ENCODE peak calls at places on chromosomes 13 and 19, in seven cellular contexts. One of them, this sample, is unnamed.

GRCh38 chr13:32047088-32047487 is 15.5 kb downstream of the FRY start:
- DNase-seq in endodermal cell: no peak
- DNase-seq in left ventricle myocardium inferior: no peak
- DNase-seq in B cell: no peak
- DNase-seq in uterus: no peak
- DNase-seq in fibroblast of pulmonary artery: no peak
- DNase-seq in neural crest cell: no peak
- DNase-seq in this sample: no peak

GRCh38 chr19:45448425-45448756 is 19.4 kb upstream of the FOSB start:
- DNase-seq in endodermal cell: no peak
- DNase-seq in left ventricle myocardium inferior: no peak
- DNase-seq in B cell: no peak
- DNase-seq in uterus: no peak
- DNase-seq in fibroblast of pulmonary artery: no peak
- DNase-seq in neural crest cell: no peak
- DNase-seq in this sample: no peak

GRCh38 chr19:55554749-55555152 is 9.4 kb upstream of the SBK3 start:
- DNase-seq in endodermal cell: no peak
- DNase-seq in left ventricle myocardium inferior: no peak
- DNase-seq in B cell: no peak
- DNase-seq in uterus: no peak
- DNase-seq in fibroblast of pulmonary artery: no peak
- DNase-seq in neural crest cell: no peak
- DNase-seq in this sample: no peak

GRCh38 chr13:24984134-24984533 is 111.8 kb upstream of the PABPC3 start:
- DNase-seq in endodermal cell: no peak
- DNase-seq in left ventricle myocardium inferior: no peak
- DNase-seq in B cell: no peak
- DNase-seq in uterus: no peak
- DNase-seq in fibroblast of pulmonary artery: no peak
- DNase-seq in neural crest cell: no peak
- DNase-seq in this sample: no peak

GRCh38 chr13:103431880-103432279 is 365.7 kb upstream of the SLC10A2 start:
- DNase-seq in endodermal cell: no peak
- DNase-seq in left ventricle myocardium inferior: no peak
- DNase-seq in B cell: no peak
- DNase-seq in uterus: no peak
- DNase-seq in fibroblast of pulmonary artery: no peak
- DNase-seq in neural crest cell: no peak
- DNase-seq in this sample: no peak

GRCh38 chr13:77952737-77953136 is 34.1 kb upstream of the EDNRB start:
- DNase-seq in endodermal cell: no peak
- DNase-seq in left ventricle myocardium inferior: no peak
- DNase-seq in B cell: no peak
- DNase-seq in uterus: no peak
- DNase-seq in fibroblast of pulmonary artery: no peak
- DNase-seq in neural crest cell: peak; percentile 26
- DNase-seq in this sample: no peak

GRCh38 chr13:111632906-111633305 is 312.5 kb downstream of the TEX29 start:
- DNase-seq in endodermal cell: peak; percentile 87
- DNase-seq in left ventricle myocardium inferior: no peak
- DNase-seq in B cell: no peak
- DNase-seq in uterus: no peak
- DNase-seq in fibroblast of pulmonary artery: no peak
- DNase-seq in neural crest cell: no peak
- DNase-seq in this sample: no peak

GRCh38 chr13:36531746-36532486 is 99.6 kb downstream of the CCNA1 start:
- DNase-seq in endodermal cell: no peak
- DNase-seq in left ventricle myocardium inferior: no peak
- DNase-seq in B cell: no peak
- DNase-seq in uterus: no peak
- DNase-seq in fibroblast of pulmonary artery: peak; percentile 77
- DNase-seq in neural crest cell: no peak
- DNase-seq in this sample: peak; percentile 82

GRCh38 chr19:53112286-53112685 is 9.1 kb upstream of the ZNF160 start:
- DNase-seq in endodermal cell: no peak
- DNase-seq in left ventricle myocardium inferior: no peak
- DNase-seq in B cell: no peak
- DNase-seq in uterus: no peak
- DNase-seq in fibroblast of pulmonary artery: no peak
- DNase-seq in neural crest cell: no peak
- DNase-seq in this sample: no peak

GRCh38 chr19:48543121-48543710 is 8.8 kb upstream of the SULT2B1 start:
- DNase-seq in endodermal cell: peak; percentile 68
- DNase-seq in left ventricle myocardium inferior: no peak
- DNase-seq in B cell: no peak
- DNase-seq in uterus: no peak
- DNase-seq in fibroblast of pulmonary artery: peak; percentile 62
- DNase-seq in neural crest cell: no peak
- DNase-seq in this sample: peak; percentile 85

GRCh38 chr13:109874921-109875454 is 88.6 kb upstream of the IRS2 start:
- DNase-seq in endodermal cell: no peak
- DNase-seq in left ventricle myocardium inferior: no peak
- DNase-seq in B cell: no peak
- DNase-seq in uterus: no peak
- DNase-seq in fibroblast of pulmonary artery: peak; percentile 65
- DNase-seq in neural crest cell: no peak
- DNase-seq in this sample: peak; percentile 47

GRCh38 chr19:40662925-40663711 is 27.3 kb downstream of the NUMBL start:
- DNase-seq in endodermal cell: peak; percentile 97
- DNase-seq in left ventricle myocardium inferior: peak; percentile 92
- DNase-seq in B cell: peak; percentile 97
- DNase-seq in uterus: peak; percentile 93
- DNase-seq in fibroblast of pulmonary artery: peak; percentile 91
- DNase-seq in neural crest cell: peak; percentile 96
- DNase-seq in this sample: peak; percentile 95
- TF ChIP-seq CTCF in endodermal cell: peak; percentile 97
- TF ChIP-seq CTCF in left ventricle myocardium inferior: peak; percentile 94
- TF ChIP-seq CTCF in B cell: peak; percentile 96
- TF ChIP-seq CTCF in uterus: no peak
- TF ChIP-seq CTCF in fibroblast of pulmonary artery: peak; percentile 68
- TF ChIP-seq CTCF in neural crest cell: peak; percentile 98
- TF ChIP-seq CTCF in this sample: peak; percentile 77

GRCh38 chr19:58338336-58338735 is 11.5 kb downstream of the ZSCAN22 start:
- DNase-seq in endodermal cell: no peak
- DNase-seq in left ventricle myocardium inferior: no peak
- DNase-seq in B cell: no peak
- DNase-seq in uterus: no peak
- DNase-seq in fibroblast of pulmonary artery: no peak
- DNase-seq in neural crest cell: no peak
- DNase-seq in this sample: no peak

GRCh38 chr19:58336216-58336615 is 9.4 kb downstream of the ZSCAN22 start:
- DNase-seq in endodermal cell: no peak
- DNase-seq in left ventricle myocardium inferior: no peak
- DNase-seq in B cell: no peak
- DNase-seq in uterus: no peak
- DNase-seq in fibroblast of pulmonary artery: no peak
- DNase-seq in neural crest cell: no peak
- DNase-seq in this sample: no peak

GRCh38 chr19:58335630-58336029 is 8.8 kb downstream of the ZSCAN22 start:
- DNase-seq in endodermal cell: no peak
- DNase-seq in left ventricle myocardium inferior: no peak
- DNase-seq in B cell: no peak
- DNase-seq in uterus: no peak
- DNase-seq in fibroblast of pulmonary artery: no peak
- DNase-seq in neural crest cell: no peak
- DNase-seq in this sample: no peak

GRCh38 chr19:58336820-58337219 is 10.0 kb downstream of the ZSCAN22 start:
- DNase-seq in endodermal cell: no peak
- DNase-seq in left ventricle myocardium inferior: no peak
- DNase-seq in B cell: no peak
- DNase-seq in uterus: no peak
- DNase-seq in fibroblast of pulmonary artery: no peak
- DNase-seq in neural crest cell: no peak
- DNase-seq in this sample: no peak

GRCh38 chr19:58338825-58339558 is 12.2 kb downstream of the ZSCAN22 start:
- DNase-seq in endodermal cell: peak; percentile 85
- DNase-seq in left ventricle myocardium inferior: no peak
- DNase-seq in B cell: no peak
- DNase-seq in uterus: no peak
- DNase-seq in fibroblast of pulmonary artery: no peak
- DNase-seq in neural crest cell: peak; percentile 26
- DNase-seq in this sample: peak; percentile 12
- TF ChIP-seq CTCF in endodermal cell: peak; percentile 55
- TF ChIP-seq CTCF in left ventricle myocardium inferior: no peak
- TF ChIP-seq CTCF in B cell: no peak
- TF ChIP-seq CTCF in uterus: no peak
- TF ChIP-seq CTCF in fibroblast of pulmonary artery: no peak
- TF ChIP-seq CTCF in neural crest cell: peak; percentile 47
- TF ChIP-seq CTCF in this sample: no peak

GRCh38 chr19:51418707-51419106 is 1.3 kb upstream of the SIGLEC10 start:
- DNase-seq in endodermal cell: no peak
- DNase-seq in left ventricle myocardium inferior: no peak
- DNase-seq in B cell: no peak
- DNase-seq in uterus: no peak
- DNase-seq in fibroblast of pulmonary artery: no peak
- DNase-seq in neural crest cell: no peak
- DNase-seq in this sample: no peak
- TF ChIP-seq CTCF in endodermal cell: no peak
- TF ChIP-seq CTCF in left ventricle myocardium inferior: no peak
- TF ChIP-seq CTCF in B cell: no peak
- TF ChIP-seq CTCF in uterus: no peak
- TF ChIP-seq CTCF in fibroblast of pulmonary artery: no peak
- TF ChIP-seq CTCF in neural crest cell: no peak
- TF ChIP-seq CTCF in this sample: no peak

DNA sequence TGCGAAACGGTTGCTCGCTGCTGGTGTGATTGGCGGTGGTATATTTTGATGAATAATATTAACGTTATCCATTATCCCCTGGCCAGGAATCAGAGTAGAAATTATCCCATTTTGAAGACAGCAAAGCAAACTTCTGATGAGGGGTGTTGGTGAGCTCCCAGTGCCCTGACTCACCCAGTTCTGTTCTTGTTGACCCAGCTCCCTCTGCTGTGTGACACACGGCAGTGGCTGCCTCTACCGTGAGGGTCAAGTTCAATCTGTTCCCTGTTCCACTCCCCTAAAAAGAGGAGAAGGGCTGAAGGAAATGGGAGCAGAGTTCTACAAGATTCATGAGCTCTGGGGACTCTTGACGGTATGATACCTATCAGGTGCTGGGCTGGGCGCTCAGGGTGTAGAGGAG is 2.0 kb downstream of the CAMSAP3 start:
- DNase-seq in endodermal cell: no peak
- DNase-seq in left ventricle myocardium inferior: no peak
- DNase-seq in B cell: no peak
- DNase-seq in uterus: no peak
- DNase-seq in fibroblast of pulmonary artery: no peak
- DNase-seq in neural crest cell: no peak
- DNase-seq in this sample: no peak
- TF ChIP-seq CTCF in endodermal cell: no peak
- TF ChIP-seq CTCF in left ventricle myocardium inferior: no peak
- TF ChIP-seq CTCF in B cell: no peak
- TF ChIP-seq CTCF in uterus: no peak
- TF ChIP-seq CTCF in fibroblast of pulmonary artery: no peak
- TF ChIP-seq CTCF in neural crest cell: no peak
- TF ChIP-seq CTCF in this sample: no peak

GRCh38 chr13:26971990-26972888 is 199.4 kb downstream of the USP12 start:
- DNase-seq in endodermal cell: peak; percentile 90
- DNase-seq in left ventricle myocardium inferior: no peak
- DNase-seq in B cell: peak; percentile 46
- DNase-seq in uterus: no peak
- DNase-seq in fibroblast of pulmonary artery: peak; percentile 25
- DNase-seq in neural crest cell: no peak
- DNase-seq in this sample: peak; percentile 42
- TF ChIP-seq CTCF in endodermal cell: peak; percentile 76
- TF ChIP-seq CTCF in left ventricle myocardium inferior: peak; percentile 44
- TF ChIP-seq CTCF in B cell: no peak
- TF ChIP-seq CTCF in uterus: peak; percentile 5
- TF ChIP-seq CTCF in fibroblast of pulmonary artery: peak; percentile 48
- TF ChIP-seq CTCF in neural crest cell: peak; percentile 43
- TF ChIP-seq CTCF in this sample: peak; percentile 35

GRCh38 chr19:27775395-27775794 is 1437.6 kb downstream of the UQCRFS1 start:
- DNase-seq in endodermal cell: peak; percentile 41
- DNase-seq in left ventricle myocardium inferior: no peak
- DNase-seq in B cell: no peak
- DNase-seq in uterus: no peak
- DNase-seq in fibroblast of pulmonary artery: no peak
- DNase-seq in neural crest cell: no peak
- DNase-seq in this sample: no peak

GRCh38 chr19:27776020-27776419 is 1436.9 kb downstream of the UQCRFS1 start:
- DNase-seq in endodermal cell: peak; percentile 81
- DNase-seq in left ventricle myocardium inferior: no peak
- DNase-seq in B cell: peak; percentile 26
- DNase-seq in uterus: no peak
- DNase-seq in fibroblast of pulmonary artery: peak; percentile 85
- DNase-seq in neural crest cell: no peak
- DNase-seq in this sample: peak; percentile 53

GRCh38 chr19:27773318-27774094 is 1439.4 kb downstream of the UQCRFS1 start:
- DNase-seq in endodermal cell: peak; percentile 23
- DNase-seq in left ventricle myocardium inferior: no peak
- DNase-seq in B cell: no peak
- DNase-seq in uterus: no peak
- DNase-seq in fibroblast of pulmonary artery: no peak
- DNase-seq in neural crest cell: no peak
- DNase-seq in this sample: no peak

GRCh38 chr19:27774337-27774736 is 1438.6 kb downstream of the UQCRFS1 start:
- DNase-seq in endodermal cell: peak; percentile 84
- DNase-seq in left ventricle myocardium inferior: no peak
- DNase-seq in B cell: peak; percentile 37
- DNase-seq in uterus: no peak
- DNase-seq in fibroblast of pulmonary artery: no peak
- DNase-seq in neural crest cell: no peak
- DNase-seq in this sample: peak; percentile 8

GRCh38 chr19:27774827-27775226 is 1438.1 kb downstream of the UQCRFS1 start:
- DNase-seq in endodermal cell: peak; percentile 86
- DNase-seq in left ventricle myocardium inferior: no peak
- DNase-seq in B cell: peak; percentile 50
- DNase-seq in uterus: no peak
- DNase-seq in fibroblast of pulmonary artery: no peak
- DNase-seq in neural crest cell: no peak
- DNase-seq in this sample: no peak
- TF ChIP-seq CTCF in endodermal cell: peak; percentile 51
- TF ChIP-seq CTCF in left ventricle myocardium inferior: peak; percentile 30
- TF ChIP-seq CTCF in B cell: peak; percentile 44
- TF ChIP-seq CTCF in uterus: no peak
- TF ChIP-seq CTCF in fibroblast of pulmonary artery: peak; percentile 32
- TF ChIP-seq CTCF in neural crest cell: no peak
- TF ChIP-seq CTCF in this sample: peak; percentile 29

DNA sequence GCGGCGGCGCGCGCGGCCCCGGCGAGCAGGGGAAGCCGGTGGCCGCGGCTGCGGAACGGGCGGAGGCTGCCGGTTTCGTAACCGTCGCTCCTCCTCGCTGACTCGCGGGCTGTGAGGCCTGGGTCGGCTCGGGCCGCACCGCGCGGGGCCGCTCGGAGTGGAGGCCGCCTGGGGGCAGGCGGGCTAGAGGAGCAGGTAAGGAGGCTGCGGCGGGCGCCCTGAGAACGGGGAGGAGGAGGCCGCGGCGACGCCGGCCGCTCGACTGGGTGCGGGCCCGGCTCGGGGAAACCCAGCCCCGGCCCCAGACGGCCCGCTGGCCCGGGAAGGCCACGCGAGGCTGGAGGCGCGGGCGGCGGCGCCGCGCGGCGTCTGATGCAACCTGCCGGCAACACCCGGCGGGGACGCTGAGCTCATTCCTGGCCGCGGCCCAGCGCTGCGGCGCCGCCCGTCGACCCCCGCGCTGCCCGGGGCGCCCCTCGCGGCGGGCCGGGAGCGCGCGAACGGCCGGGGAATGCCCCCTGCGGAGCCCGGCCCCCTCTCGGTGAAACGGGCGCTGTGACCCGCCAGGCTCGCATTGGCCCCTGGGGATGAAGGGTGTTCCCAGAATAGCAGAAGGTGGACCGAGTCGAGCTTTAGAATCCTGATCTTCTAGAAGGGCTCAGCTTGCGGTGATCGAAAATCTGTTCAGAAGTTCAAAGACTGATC is at the start of gene CEBPG:
- DNase-seq in endodermal cell: no peak
- DNase-seq in left ventricle myocardium inferior: peak; percentile 59
- DNase-seq in B cell: no peak
- DNase-seq in uterus: peak; percentile 48
- DNase-seq in fibroblast of pulmonary artery: peak; percentile 56
- DNase-seq in neural crest cell: peak; percentile 45
- DNase-seq in this sample: peak; percentile 89
- TF ChIP-seq CTCF in endodermal cell: peak; percentile 61
- TF ChIP-seq CTCF in left ventricle myocardium inferior: peak; percentile 35
- TF ChIP-seq CTCF in B cell: peak; percentile 22
- TF ChIP-seq CTCF in uterus: peak; percentile 18
- TF ChIP-seq CTCF in fibroblast of pulmonary artery: no peak
- TF ChIP-seq CTCF in neural crest cell: peak; percentile 45
- TF ChIP-seq CTCF in this sample: no peak

This sample was measured in foreskin fibroblast.